ENCODE peak calls at places on chromosome 13, in six cellular contexts. Q is IMR-90, W is neuronal stem cell, F is H9, D is H1, S is mesenchymal stem cell. E is an unnamed sample.

GRCh38 chr13:111403266-111403665 is 82.8 kb downstream of the TEX29 start:
- DNase-seq in D (no peak), F (no peak), W (no peak), Q (no peak), S (no peak), E (no peak)

GRCh38 chr13:112444001-112444311 is 67.8 kb downstream of the SPACA7 start:
- DNase-seq in Q (peak), W (peak), D (peak), S (peak), F (peak), E (peak)

GRCh38 chr13:95044452-95045205 is 256.6 kb downstream of the ABCC4 start:
- DNase-seq in S (no peak), F (no peak), D (no peak), Q (no peak), W (no peak), E (no peak)

GRCh38 chr13:108419768-108420167 is 150.2 kb downstream of the TNFSF13B start:
- DNase-seq in F (no peak), D (no peak), S (no peak), W (no peak), Q (no peak), E (no peak)

GRCh38 chr13:20616059-20616797 is 49.3 kb downstream of the IFT88 start:
- DNase-seq in S (peak), F (no peak), W (no peak), Q (peak), D (no peak), E (no peak)

GRCh38 chr13:51793570-51794273 is 10.2 kb downstream of the DHRS12 start:
- DNase-seq in W (no peak), Q (peak), F (no peak), S (peak), D (no peak), E (peak)

GRCh38 chr13:61880576-61881283 is 465.1 kb upstream of the PCDH20 start:
- DNase-seq in S (peak), Q (peak), D (no peak), F (peak), W (no peak), E (peak)

GRCh38 chr13:26307701-26308100 is 53.8 kb downstream of the CDK8 start:
- DNase-seq in Q (no peak), S (no peak), W (no peak), F (no peak), D (no peak), E (no peak)

GRCh38 chr13:97849305-97849704 is 104.2 kb upstream of the IPO5 start:
- DNase-seq in D (no peak), S (peak), F (no peak), Q (peak), W (peak), E (peak)

GRCh38 chr13:25807562-25807961 is 244.3 kb downstream of the SHISA2 start:
- DNase-seq in Q (no peak), F (no peak), S (no peak), W (no peak), D (no peak), E (no peak)

GRCh38 chr13:51534075-51534817 is 50.0 kb upstream of the WDFY2 start:
- DNase-seq in F (no peak), W (no peak), Q (no peak), D (no peak), S (no peak), E (no peak)

GRCh38 chr13:112809332-112810310 is 119.8 kb downstream of the ATP11A start:
- DNase-seq in S (no peak), Q (no peak), D (no peak), F (no peak), W (no peak), E (no peak)

GRCh38 chr13:61648546-61648945 is 232.9 kb upstream of the PCDH20 start:
- DNase-seq in D (no peak), F (no peak), Q (no peak), S (no peak), W (no peak), E (no peak)

GRCh38 chr13:113759525-113760137 is 605 bp downstream of the TMEM255B start:
- DNase-seq in S (peak), W (peak), Q (peak), D (no peak), F (no peak), E (peak)

GRCh38 chr13:26440111-26440510 is 117.4 kb upstream of the WASF3 start:
- DNase-seq in D (no peak), F (no peak), Q (peak), S (peak), W (no peak), E (no peak)

GRCh38 chr13:41005709-41006108 is 13.4 kb downstream of the ELF1 start:
- DNase-seq in Q (no peak), D (no peak), W (no peak), F (no peak), S (no peak), E (no peak)

GRCh38 chr13:112059457-112060317 is 7.3 kb upstream of the SOX1 start:
- DNase-seq in S (no peak), F (no peak), W (no peak), D (no peak), Q (no peak), E (no peak)

GRCh38 chr13:21326155-21327030 is 132.7 kb downstream of the ZDHHC20 start:
- DNase-seq in Q (peak), W (peak), S (peak), D (peak), F (peak), E (peak)

GRCh38 chr13:79190932-79191331 is 215.1 kb downstream of the RBM26 start:
- DNase-seq in S (no peak), D (no peak), Q (no peak), W (no peak), F (no peak), E (no peak)

GRCh38 chr13:86085890-86086289 is 286.7 kb upstream of the SLITRK6 start:
- DNase-seq in W (no peak), D (no peak), S (no peak), F (no peak), Q (no peak), E (no peak)

GRCh38 chr13:21676611-21677021 is 5.7 kb downstream of the FGF9 start:
- DNase-seq in F (peak), S (no peak), W (peak), Q (no peak), D (peak), E (peak)

GRCh38 chr13:33285420-33286124 is at the start of gene STARD13:
- DNase-seq in D (peak), F (peak), Q (peak), W (peak), S (peak), E (peak)

GRCh38 chr13:98706446-98707110 is 45.9 kb downstream of the SLC15A1 start:
- DNase-seq in S (peak), D (no peak), Q (peak), W (no peak), F (no peak), E (peak)

GRCh38 chr13:20161275-20161950 is 561 bp upstream of the GJA3 start:
- DNase-seq in D (peak), Q (no peak), F (no peak), W (no peak), S (no peak), E (no peak)

GRCh38 chr13:72536668-72537399 is 190.6 kb downstream of the MZT1 start:
- DNase-seq in D (no peak), W (no peak), S (no peak), Q (no peak), F (no peak), E (no peak)

GRCh38 chr13:67221630-67222226 is 8.4 kb downstream of the PCDH9 start:
- DNase-seq in S (peak), F (no peak), Q (no peak), W (no peak), D (no peak), E (no peak)

GRCh38 chr13:46129124-46129523 is 24.3 kb upstream of the CPB2 start:
- DNase-seq in W (no peak), D (no peak), Q (no peak), S (no peak), F (no peak), E (no peak)

GRCh38 chr13:35471466-35472307 is 4.8 kb downstream of the MAB21L1 start:
- DNase-seq in W (peak), D (no peak), Q (no peak), S (peak), F (no peak), E (peak)

GRCh38 chr13:27036236-27036981 is 135.2 kb downstream of the USP12 start:
- DNase-seq in D (no peak), S (peak), W (no peak), Q (no peak), F (peak), E (peak)

GRCh38 chr13:112997188-112998135 is 28.4 kb downstream of the MCF2L start:
- DNase-seq in F (no peak), S (no peak), D (no peak), W (no peak), Q (no peak), E (no peak)

GRCh38 chr13:78595819-78596700 is 7.3 kb downstream of the POU4F1 start:
- DNase-seq in F (peak), D (peak), Q (no peak), S (no peak), W (peak), E (peak)

GRCh38 chr13:103312467-103312866 is 246.2 kb upstream of the SLC10A2 start:
- DNase-seq in W (no peak), D (no peak), F (no peak), S (no peak), Q (no peak), E (no peak)

GRCh38 chr13:83386609-83387008 is 495.7 kb downstream of the SLITRK1 start:
- DNase-seq in F (no peak), Q (peak), S (no peak), W (no peak), D (no peak), E (no peak)

GRCh38 chr13:31896427-31896826 is 135.1 kb upstream of the FRY start:
- DNase-seq in Q (peak), D (no peak), W (no peak), S (peak), F (no peak), E (peak)
- H3K9ac ChIP-seq in Q (no peak), D (no peak), W (no peak), S (peak), F (no peak), E (no peak)

GRCh38 chr13:29516012-29516411 is 79.5 kb downstream of the SLC7A1 start:
- DNase-seq in S (no peak), W (no peak), D (no peak), F (no peak), Q (no peak), E (no peak)

GRCh38 chr13:29515372-29515771 is 80.1 kb downstream of the SLC7A1 start:
- DNase-seq in Q (no peak), D (no peak), S (no peak), F (no peak), W (no peak), E (no peak)

GRCh38 chr13:29513981-29514719 is 81.3 kb downstream of the SLC7A1 start:
- DNase-seq in S (no peak), Q (no peak), F (no peak), W (no peak), D (no peak), E (no peak)

GRCh38 chr13:29513002-29513980 is 82.2 kb downstream of the SLC7A1 start:
- DNase-seq in S (peak), F (no peak), D (no peak), W (no peak), Q (peak), E (no peak)

GRCh38 chr13:29514720-29515310 is 80.7 kb downstream of the SLC7A1 start:
- DNase-seq in F (no peak), Q (no peak), S (no peak), W (no peak), D (no peak), E (no peak)
- H2AK5ac ChIP-seq in F (no peak), Q (no peak), S (no peak), W (no peak), D (no peak), E (no peak)

DNA sequence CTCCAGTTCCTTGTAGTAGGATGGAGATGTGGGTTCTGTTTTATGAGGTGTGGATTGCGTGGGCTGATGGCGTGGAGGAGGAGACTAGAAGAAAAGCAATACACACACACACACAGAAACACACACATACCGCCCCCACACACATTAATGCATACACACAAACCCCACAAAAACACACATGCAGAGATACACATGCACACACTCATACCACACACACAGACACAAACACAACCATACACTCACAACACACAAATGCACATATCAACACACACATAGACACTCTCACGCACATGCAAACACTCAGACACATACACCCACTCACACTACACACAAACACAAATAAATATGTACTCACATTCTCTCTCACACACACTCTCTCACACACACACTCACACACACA is 75.7 kb upstream of the UBL3 start:
- DNase-seq in S (no peak), W (no peak), F (no peak), D (no peak), Q (no peak), E (no peak)
- H3K9ac ChIP-seq in S (peak), W (no peak), F (no peak), D (no peak), Q (no peak), E (no peak)

GRCh38 chr13:23392313-23392712 is 41.2 kb downstream of the SACS start:
- DNase-seq in D (no peak), F (no peak), S (no peak), W (no peak), Q (no peak), E (no peak)
- H2AK5ac ChIP-seq in D (no peak), F (no peak), S (no peak), W (no peak), Q (no peak), E (no peak)

GRCh38 chr13:24528816-24529398 is 16.3 kb upstream of the PARP4 start:
- DNase-seq in D (no peak), W (no peak), S (no peak), Q (no peak), F (no peak), E (peak)

DNA sequence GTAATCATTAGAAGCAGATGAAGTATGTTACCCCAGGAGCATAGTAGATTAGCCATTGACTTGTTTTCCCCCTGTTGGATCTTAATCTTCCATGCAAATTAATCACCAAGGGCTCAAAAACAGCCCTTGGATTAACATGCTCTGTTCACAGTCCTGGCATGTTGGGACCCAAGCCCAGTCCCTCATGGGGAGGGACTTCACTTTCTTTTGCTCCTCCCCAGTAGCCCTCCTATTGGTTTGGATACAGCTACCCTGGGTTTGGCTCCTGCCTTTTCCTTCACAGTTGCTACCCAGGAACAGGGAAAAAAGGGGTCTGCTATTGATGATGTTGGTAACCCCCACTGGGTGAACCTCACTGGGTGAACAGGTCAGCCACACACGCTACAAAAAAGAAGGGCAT is 16.9 kb upstream of the PARP4 start:
- DNase-seq in S (no peak), W (no peak), Q (no peak), D (no peak), F (no peak), E (no peak)
- H3K9ac ChIP-seq in S (no peak), W (no peak), Q (no peak), D (no peak), F (no peak), E (no peak)

GRCh38 chr13:31044658-31045620 is 112.5 kb downstream of the TEX26 start:
- DNase-seq in F (no peak), W (no peak), Q (no peak), S (peak), D (no peak), E (peak)
- H2AK5ac ChIP-seq in F (no peak), W (no peak), Q (peak), S (peak), D (no peak), E (no peak)

GRCh38 chr13:37059848-37060192 is 332 bp upstream of the SUPT20H start:
- DNase-seq in S (no peak), W (no peak), Q (no peak), D (no peak), F (no peak), E (no peak)
- H3K9ac ChIP-seq in S (peak), W (no peak), Q (peak), D (no peak), F (no peak), E (peak)